ENCODE peak calls at places on chromosomes 2 and 18, in ten cellular contexts. G is cardiac fibroblast, L is lung, D is MCF 10A, M is astrocyte, H is HFF-Myc, E is fibroblast of villous mesenchyme, A is mammary epithelial cell, T is LNCaP clone FGC, B is neural progenitor cell. U is an unnamed sample.
A peak's percentile ranks its signal among the peaks of the same experiment; 100 is the strongest.

GRCh38 chr2:217943379-217944321 is 59.1 kb downstream of the TNS1 start:
- DNase-seq in G (peak; percentile 75), L (peak; percentile 87), D (peak; percentile 29), M (peak; percentile 50), H (no peak), E (peak; percentile 66), A (no peak), T (no peak), B (peak; percentile 85), U (peak; percentile 87)

GRCh38 chr2:115303-115702 is 69.0 kb upstream of the FAM110C start:
- DNase-seq in G (no peak), L (no peak), D (peak; percentile 25), M (no peak), H (no peak), E (no peak), A (peak; percentile 72), T (no peak), B (no peak), U (no peak)

GRCh38 chr2:86628091-86628522 is 4.4 kb upstream of the RNF103 start:
- DNase-seq in G (no peak), L (no peak), D (no peak), M (no peak), H (no peak), E (no peak), A (no peak), T (no peak), B (no peak), U (no peak)

GRCh38 chr2:179741317-179741716 is 120.1 kb downstream of the ZNF385B start:
- DNase-seq in G (no peak), L (no peak), D (peak; percentile 52), M (no peak), H (no peak), E (peak; percentile 4), A (no peak), T (no peak), B (no peak), U (no peak)

GRCh38 chr2:233832414-233832813 is 21.9 kb downstream of the HJURP start:
- DNase-seq in G (peak; percentile 48), L (no peak), D (no peak), M (peak; percentile 48), H (no peak), E (no peak), A (peak; percentile 57), T (no peak), B (no peak), U (no peak)

GRCh38 chr2:43038034-43038719 is 188.2 kb downstream of the ZFP36L2 start:
- DNase-seq in G (peak; percentile 67), L (no peak), D (peak; percentile 34), M (peak; percentile 67), H (no peak), E (peak; percentile 75), A (peak; percentile 54), T (no peak), B (no peak), U (peak; percentile 63)

GRCh38 chr2:168346725-168347477 is 99.5 kb upstream of the STK39 start:
- DNase-seq in G (peak; percentile 77), L (peak; percentile 68), D (peak; percentile 75), M (peak; percentile 12), H (peak; percentile 25), E (peak; percentile 70), A (peak; percentile 52), T (peak; percentile 32), B (peak; percentile 86), U (peak; percentile 74)

GRCh38 chr2:72001937-72002690 is 145.5 kb downstream of the CYP26B1 start:
- DNase-seq in G (no peak), L (no peak), D (no peak), M (no peak), H (no peak), E (no peak), A (no peak), T (peak; percentile 50), B (no peak), U (no peak)

GRCh38 chr2:122643725-122644329 is 888.4 kb downstream of the TSN start:
- DNase-seq in G (peak; percentile 84), L (no peak), D (peak; percentile 84), M (peak; percentile 70), H (peak; percentile 0), E (peak; percentile 86), A (peak; percentile 93), T (peak; percentile 89), B (no peak), U (no peak)

DNA sequence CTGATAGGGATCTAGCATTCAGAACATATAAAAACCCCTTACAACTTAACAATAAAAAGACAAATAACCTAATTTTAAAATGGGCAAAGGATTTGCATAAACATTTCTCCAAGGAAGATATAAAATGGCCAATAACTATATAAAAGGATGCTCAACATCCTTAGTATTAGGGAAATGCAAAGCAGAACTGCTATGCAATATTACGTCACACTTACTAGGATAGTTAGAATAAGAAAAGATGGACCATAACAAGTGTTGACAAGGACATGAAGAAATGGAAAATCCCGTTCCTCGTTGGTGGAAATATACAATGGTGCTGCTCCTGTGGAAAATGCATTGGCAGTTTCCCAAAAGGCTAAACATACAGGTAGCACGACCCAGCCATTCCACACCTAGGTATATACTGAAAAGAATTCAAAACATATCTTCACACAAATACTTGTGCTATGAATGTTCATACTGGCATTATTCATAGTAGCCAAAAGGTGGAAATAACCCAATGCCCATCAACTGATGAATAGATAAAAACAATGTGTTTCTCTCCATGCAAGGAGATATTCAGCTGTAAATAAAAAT is 48.2 kb upstream of the REV1 start:
- DNase-seq in G (no peak), L (no peak), D (no peak), M (no peak), H (no peak), E (no peak), A (peak; percentile 10), T (no peak), B (no peak), U (no peak)
- TF ChIP-seq CTCF in G (no peak), L (no peak), D (no peak), M (no peak), H (no peak), E (no peak), A (no peak), T (no peak), B (no peak), U (no peak)

DNA sequence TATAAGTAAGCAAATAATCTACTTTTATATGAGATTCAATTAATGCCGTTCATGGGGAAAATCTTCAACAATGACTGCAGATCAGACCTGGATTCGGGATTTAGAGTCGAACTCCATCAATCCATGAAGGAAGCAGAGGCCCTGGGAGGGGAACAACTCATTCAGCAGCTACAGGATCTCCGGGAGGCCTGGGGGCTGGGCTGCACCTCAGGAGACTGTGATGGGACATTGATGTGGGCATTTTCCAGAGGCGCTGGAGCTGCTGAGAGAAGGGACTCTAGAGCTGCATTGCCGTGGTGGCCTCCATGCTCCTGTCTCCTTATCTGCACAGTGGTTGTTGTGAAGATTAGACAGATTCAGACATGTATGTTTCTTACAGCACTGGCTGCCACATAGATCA is 76.9 kb downstream of the MYT1L start:
- DNase-seq in G (no peak), L (peak; percentile 22), D (no peak), M (no peak), H (no peak), E (no peak), A (no peak), T (no peak), B (no peak), U (no peak)
- TF ChIP-seq CTCF in G (no peak), L (no peak), D (no peak), M (no peak), H (no peak), E (no peak), A (no peak), T (no peak), B (no peak), U (no peak)

DNA sequence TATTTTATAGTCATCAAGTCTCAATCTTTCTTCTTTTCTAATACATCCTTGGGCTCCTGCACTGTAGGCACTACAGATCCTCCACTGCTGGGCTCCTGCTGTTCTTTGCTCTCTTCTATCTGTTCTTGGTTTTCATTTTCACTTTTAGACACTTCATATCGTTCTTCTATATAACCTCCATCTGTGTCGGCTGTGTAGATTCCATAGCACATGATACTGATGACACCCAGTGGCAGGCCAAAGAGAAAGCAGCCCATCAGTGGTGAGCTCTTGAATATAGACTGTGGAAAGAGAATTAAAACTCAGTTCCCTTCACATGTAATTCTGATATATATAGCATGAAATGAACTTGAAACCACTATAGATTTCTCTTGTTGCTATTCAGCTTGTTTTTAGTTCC is 38.0 kb downstream of the TMX3 start:
- DNase-seq in G (peak; percentile 54), L (no peak), D (no peak), M (no peak), H (no peak), E (peak; percentile 60), A (no peak), T (no peak), B (no peak), U (no peak)
- TF ChIP-seq CTCF in G (peak; percentile 36), L (no peak), D (no peak), M (no peak), H (peak; percentile 18), E (peak; percentile 31), A (no peak), T (peak; percentile 66), B (peak; percentile 13), U (no peak)

GRCh38 chr2:160092445-160092844 is 30.0 kb upstream of the PLA2R1 start:
- DNase-seq in G (no peak), L (no peak), D (no peak), M (no peak), H (no peak), E (no peak), A (peak; percentile 9), T (no peak), B (no peak), U (no peak)

GRCh38 chr2:160091381-160091780 is 29.0 kb upstream of the PLA2R1 start:
- DNase-seq in G (peak; percentile 47), L (no peak), D (peak; percentile 80), M (peak; percentile 65), H (no peak), E (peak; percentile 54), A (peak; percentile 91), T (no peak), B (no peak), U (no peak)

GRCh38 chr2:160085662-160086061 is 23.2 kb upstream of the PLA2R1 start:
- DNase-seq in G (no peak), L (no peak), D (no peak), M (no peak), H (no peak), E (no peak), A (peak; percentile 14), T (no peak), B (no peak), U (no peak)

DNA sequence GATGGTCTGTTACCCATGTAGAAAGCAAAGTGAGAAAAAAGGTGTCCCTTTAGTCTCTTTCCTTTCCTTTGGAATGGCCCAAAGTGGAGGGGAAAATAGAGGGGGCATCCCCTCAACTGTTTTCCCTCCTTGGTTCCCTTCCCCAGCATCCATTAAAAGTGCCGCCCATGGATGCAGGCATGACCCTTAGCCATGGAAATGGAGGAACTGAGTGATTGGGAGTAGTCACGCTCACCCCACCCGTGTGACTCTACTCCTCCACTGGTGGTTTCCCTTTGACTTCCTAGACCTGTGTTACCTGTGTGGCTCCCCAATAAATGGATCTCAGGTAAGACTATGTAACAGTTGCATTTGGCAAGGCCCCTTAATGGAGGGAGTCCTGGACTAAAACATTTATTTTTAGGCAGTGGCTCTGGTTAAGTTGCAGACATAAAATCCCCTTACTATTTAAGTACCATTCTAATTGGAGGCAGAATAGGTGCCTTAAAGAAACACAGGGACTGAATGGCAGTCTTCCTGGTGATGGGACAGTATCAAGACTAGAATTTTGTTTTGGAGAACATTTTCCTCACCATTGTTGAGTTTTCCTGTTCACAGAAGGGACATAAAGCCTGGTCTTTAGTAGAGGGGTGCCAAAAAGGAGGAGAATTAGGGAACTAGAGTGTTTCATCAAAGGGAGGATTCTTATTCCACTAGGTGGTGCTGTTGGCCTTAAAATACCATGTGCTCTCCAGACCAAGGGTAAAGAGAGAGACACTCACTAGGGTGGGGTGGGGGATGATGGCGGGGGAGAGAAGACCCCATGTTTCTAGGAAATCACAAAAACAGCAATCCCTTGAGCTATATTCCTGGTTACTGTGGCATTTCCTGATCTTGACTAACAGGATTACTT is 25.7 kb upstream of the PLA2R1 start:
- DNase-seq in G (peak; percentile 43), L (no peak), D (peak; percentile 64), M (no peak), H (no peak), E (peak; percentile 28), A (peak; percentile 32), T (no peak), B (peak; percentile 20), U (peak; percentile 12)
- TF ChIP-seq CTCF in G (peak; percentile 30), L (no peak), D (peak; percentile 24), M (peak; percentile 25), H (no peak), E (peak; percentile 36), A (peak; percentile 37), T (peak; percentile 18), B (peak; percentile 31), U (no peak)